ENCODE peak calls at places on chromosomes 7 and 10, in nine cellular contexts. S is GM13977; P is stimulated activated CD4-positive, alpha-beta T cell treated with anti-CD3 and anti-CD28 coated beads, Interleukin-2, amount 100 ng/mL, for 48 hours; U is EL; X is PC-9; D is fibroblast of the aortic adventitia; Y is stimulated activated CD8-positive, alpha-beta memory T cell treated with anti-CD3 and anti-CD28 coated beads, Interleukin-12 subunit alpha, Interleukin-12 subunit beta, amount 100 ng/mL, for 1 hour; M is MM.1S; C is LoVo. J is an unnamed sample.

GRCh38 chr7:55366461-55367138 is 1.5 kb downstream of the LANCL2 start:
- DNase-seq in P (peak), Y (peak), M (peak), U (peak), D (peak), S (no peak), C (peak), X (peak), J (no peak)

GRCh38 chr7:607938-608337 is 88.3 kb upstream of the PDGFA start:
- DNase-seq in D (no peak), C (no peak), P (no peak), U (no peak), M (no peak), S (no peak), X (no peak), Y (no peak), J (no peak)

GRCh38 chr7:20141666-20142065 is 75.5 kb downstream of the MACC1 start:
- DNase-seq in U (no peak), C (no peak), S (peak), D (no peak), X (no peak), M (no peak), Y (no peak), P (no peak), J (no peak)

GRCh38 chr7:66263936-66264335 is 58.8 kb downstream of the TPST1 start:
- DNase-seq in C (no peak), Y (no peak), P (no peak), U (no peak), M (no peak), D (no peak), S (no peak), X (no peak), J (no peak)

GRCh38 chr10:266974-267425 is 131.7 kb downstream of the ZMYND11 start:
- DNase-seq in M (no peak), C (no peak), Y (no peak), S (no peak), D (peak), X (peak), P (no peak), U (peak), J (no peak)

GRCh38 chr10:62744136-62744535 is 60.4 kb upstream of the ADO start:
- DNase-seq in P (no peak), D (peak), M (no peak), U (peak), X (no peak), Y (no peak), C (no peak), S (no peak), J (no peak)

GRCh38 chr7:128164061-128164954 is 76.8 kb upstream of the LEP start:
- DNase-seq in D (peak), U (peak), S (no peak), M (no peak), C (peak), X (peak), P (no peak), Y (no peak), J (no peak)

GRCh38 chr10:86203162-86203905 is 163.3 kb downstream of the GRID1 start:
- DNase-seq in U (no peak), D (peak), M (peak), C (peak), X (peak), Y (no peak), P (no peak), S (peak), J (no peak)

GRCh38 chr7:104652865-104653264 is 324.5 kb downstream of the LHFPL3 start:
- DNase-seq in S (no peak), C (no peak), X (no peak), U (no peak), Y (no peak), M (no peak), P (no peak), D (no peak), J (no peak)

GRCh38 chr10:96740579-96741281 is 20.4 kb upstream of the PIK3AP1 start:
- DNase-seq in S (no peak), M (no peak), X (no peak), U (no peak), D (no peak), C (no peak), Y (no peak), P (no peak), J (no peak)

GRCh38 chr7:79332091-79332490 is 121.4 kb downstream of the MAGI2 start:
- DNase-seq in C (no peak), U (peak), S (no peak), P (no peak), M (no peak), D (no peak), X (no peak), Y (no peak), J (no peak)